ENCODE peak calls at places on chromosomes 4 and X, in nine cellular contexts. L is stimulated activated CD4-positive, alpha-beta T cell treated with anti-CD3 and anti-CD28 coated beads, Interleukin-4, amount 100 ng/mL, for 48 hours; C is stimulated activated naive CD4-positive, alpha-beta T cell; O is activated naive CD4-positive, alpha-beta T cell treated with anti-CD3 and anti-CD28 coated beads, Interleukin-2, amount 10 ng/mL, durations not matched to agents 7 days and 5 days; J is fibroblast of the conjunctiva; V is stromal cell of bone marrow; X is endothelial cell; Y is activated T-helper 1 cell treated with Interleukin-2 at 50 U/mL for 16 hours; S is HTR-8/SVneo. A is an unnamed sample.

GRCh38 chr4:20954541-20954940 is 254.3 kb downstream of the PACRGL start:
- DNase-seq in X (no peak), C (no peak), S (no peak), O (no peak), L (no peak), Y (no peak), V (no peak), J (no peak), A (no peak)

GRCh38 chr4:86472377-86473019 is 112.6 kb upstream of the MAPK10 start:
- DNase-seq in X (no peak), Y (no peak), L (no peak), C (no peak), J (no peak), S (no peak), O (no peak), V (no peak), A (no peak)

GRCh38 chrX:115192244-115192700 is 3.1 kb downstream of the RBMXL3 start:
- DNase-seq in C (no peak), J (no peak), L (no peak), X (no peak), Y (no peak), V (no peak), O (no peak), S (no peak), A (no peak)

GRCh38 chr4:139922625-139923024 is 231.4 kb downstream of the MAML3 start:
- DNase-seq in J (no peak), L (no peak), C (no peak), V (peak), O (no peak), S (no peak), Y (no peak), X (no peak), A (no peak)

GRCh38 chr4:138114434-138114833 is 127.7 kb downstream of the SLC7A11 start:
- DNase-seq in L (no peak), Y (no peak), X (no peak), J (no peak), V (peak), C (no peak), S (no peak), O (no peak), A (no peak)

GRCh38 chrX:275476-275966 is 5.7 kb upstream of the PLCXD1 start:
- DNase-seq in C (no peak), O (no peak), J (no peak), V (no peak), L (no peak), Y (no peak), X (peak), S (no peak), A (no peak)

GRCh38 chr4:43732829-43733426 is 715.7 kb downstream of the KCTD8 start:
- DNase-seq in S (no peak), L (no peak), C (no peak), V (no peak), Y (no peak), J (no peak), X (no peak), O (no peak), A (no peak)

GRCh38 chrX:65480960-65481359 is 53.6 kb downstream of the LAS1L start:
- DNase-seq in J (no peak), S (no peak), C (no peak), X (no peak), O (no peak), V (no peak), Y (no peak), L (no peak), A (no peak)

A was measured in 8988T.